ENCODE peak calls at places on chromosomes 16 and 17, in seven cellular contexts. O is activated CD8-positive, alpha-beta memory T cell treated with anti-CD3 and anti-CD28 coated beads for 48 hours; X is B cell; P is cardiac muscle cell; S is ureter; R is stomach; E is T-helper 17 cell. F is an unnamed sample.

GRCh38 chr17:57338257-57338919 is 82.1 kb downstream of the MSI2 start:
- DNase-seq in O (no peak), E (no peak), S (no peak), P (no peak), R (no peak), X (peak), F (no peak)

GRCh38 chr17:5011928-5012327 is 14.2 kb downstream of the KIF1C start:
- DNase-seq in R (no peak), O (no peak), P (peak), E (no peak), S (no peak), X (no peak), F (no peak)

GRCh38 chr17:77783991-77784820 is 174.3 kb upstream of the TNRC6C start:
- DNase-seq in S (no peak), R (no peak), O (peak), P (no peak), X (peak), E (peak), F (no peak)

GRCh38 chr17:21214777-21215541 is 998 bp upstream of the TMEM11 start:
- DNase-seq in S (no peak), P (peak), X (no peak), R (no peak), O (peak), E (no peak), F (no peak)

GRCh38 chr17:63446981-63447687 is 1.0 kb upstream of the CYB561 start:
- DNase-seq in O (no peak), S (no peak), E (peak), X (no peak), R (peak), P (peak), F (no peak)

GRCh38 chr16:6008656-6009055 is 911.1 kb upstream of the EEF2KMT start:
- DNase-seq in O (no peak), S (no peak), X (no peak), E (no peak), R (no peak), P (no peak), F (no peak)

GRCh38 chr17:40552806-40553693 is 12.2 kb downstream of the CCR7 start:
- DNase-seq in P (no peak), S (no peak), R (peak), O (no peak), E (no peak), X (no peak), F (no peak)

GRCh38 chr16:54026456-54026855 is 260.1 kb downstream of the IRX3 start:
- DNase-seq in P (peak), X (no peak), R (no peak), E (no peak), S (no peak), O (no peak), F (no peak)

GRCh38 chr16:84318091-84318975 is 23.7 kb downstream of the WFDC1 start:
- DNase-seq in S (no peak), P (no peak), O (no peak), E (no peak), X (no peak), R (no peak), F (no peak)

GRCh38 chr16:78134944-78135619 is 35.6 kb downstream of the WWOX start:
- DNase-seq in P (no peak), S (no peak), X (no peak), E (no peak), O (no peak), R (no peak), F (no peak)

GRCh38 chr17:77959216-77959925 is 868 bp downstream of the TNRC6C start:
- DNase-seq in O (peak), P (peak), X (no peak), E (peak), S (no peak), R (peak), F (no peak)

GRCh38 chr16:87496101-87496801 is 3.4 kb upstream of the ZCCHC14 start:
- DNase-seq in S (no peak), R (no peak), O (no peak), X (peak), P (no peak), E (no peak), F (no peak)

GRCh38 chr17:58315281-58315711 is 13.3 kb downstream of the TSPOAP1 start:
- DNase-seq in O (no peak), R (peak), X (peak), E (no peak), S (peak), P (no peak), F (no peak)

GRCh38 chr16:74738816-74739215 is 35.8 kb downstream of the FA2H start:
- DNase-seq in P (no peak), R (no peak), O (no peak), E (no peak), X (no peak), S (no peak), F (no peak)

GRCh38 chr16:87327798-87328495 is 10.8 kb upstream of the C16orf95 start:
- DNase-seq in S (no peak), R (no peak), E (no peak), P (no peak), O (no peak), X (no peak), F (no peak)

GRCh38 chr17:48678141-48678971 is 44.0 kb downstream of the PRAC1 start:
- DNase-seq in R (peak), X (peak), E (peak), S (peak), O (peak), P (peak), F (peak)